ENCODE peak calls at places on chromosome 4, in five cellular contexts. Z, F, R, L and K are unnamed samples.
A peak's percentile ranks its signal among the peaks of the same experiment; 100 is the strongest.

GRCh38 chr4:91826186-91826585 is 477.6 kb upstream of the GRID2 start:
- DNase-seq in Z (no peak), F (peak; percentile 55), R (no peak), L (peak; percentile 31), K (peak; percentile 77)

GRCh38 chr4:122764071-122764807 is 31.7 kb downstream of the BBS12 start:
- DNase-seq in Z (no peak), F (peak; percentile 69), R (no peak), L (peak; percentile 47), K (peak; percentile 62)

GRCh38 chr4:82811838-82812672 is 13.5 kb upstream of the SCD5 start:
- DNase-seq in Z (peak; percentile 61), F (peak; percentile 15), R (no peak), L (peak; percentile 39), K (no peak)

GRCh38 chr4:48360966-48361470 is 19.7 kb downstream of the SLAIN2 start:
- DNase-seq in Z (no peak), F (peak; percentile 56), R (no peak), L (peak; percentile 49), K (no peak)

GRCh38 chr4:22514001-22514400 is 1.9 kb downstream of the ADGRA3 start:
- DNase-seq in Z (no peak), F (peak; percentile 86), R (no peak), L (peak; percentile 81), K (peak; percentile 64)

GRCh38 chr4:17066972-17067371 is 168.5 kb upstream of the LDB2 start:
- DNase-seq in Z (no peak), F (peak; percentile 92), R (no peak), L (peak; percentile 91), K (peak; percentile 16)

GRCh38 chr4:123401466-123402175 is 5.0 kb downstream of the SPRY1 start:
- DNase-seq in Z (no peak), F (no peak), R (no peak), L (no peak), K (no peak)

GRCh38 chr4:94451669-94452475 is at the start of gene PDLIM5:
- DNase-seq in Z (peak; percentile 88), F (peak; percentile 73), R (peak; percentile 87), L (peak; percentile 92), K (peak; percentile 79)

GRCh38 chr4:137861682-137862081 is 329.4 kb upstream of the PCDH18 start:
- DNase-seq in Z (peak; percentile 6), F (no peak), R (no peak), L (peak; percentile 19), K (no peak)

GRCh38 chr4:165164257-165164656 is 43.1 kb upstream of the KLHL2 start:
- DNase-seq in Z (no peak), F (no peak), R (no peak), L (no peak), K (no peak)

GRCh38 chr4:25158817-25159216 is 1.4 kb downstream of the SEPSECS start:
- DNase-seq in Z (no peak), F (no peak), R (no peak), L (no peak), K (no peak)

GRCh38 chr4:117001077-117001476 is 84.3 kb downstream of the TRAM1L1 start:
- DNase-seq in Z (no peak), F (no peak), R (no peak), L (no peak), K (no peak)

GRCh38 chr4:180437601-180438000 is 1805.6 kb upstream of the TENM3 start:
- DNase-seq in Z (no peak), F (peak; percentile 15), R (no peak), L (no peak), K (no peak)

GRCh38 chr4:152807294-152807829 is 27.6 kb downstream of the ARFIP1 start:
- DNase-seq in Z (no peak), F (peak; percentile 80), R (no peak), L (peak; percentile 64), K (peak; percentile 69)